ENCODE peak calls at places on chromosomes 13 and 19, in five cellular contexts. One of them, this sample, is unnamed.

GRCh38 chr19:2627319-2627829 is 75.1 kb downstream of the GNG7 start:
- DNase-seq in activated CD4-positive, CD25-positive, alpha-beta regulatory T cell: no peak
- DNase-seq in stimulated activated CD4-positive, alpha-beta T cell treated with anti-CD3 and anti-CD28 coated beads, Interleukin-15, amount 100 ng/mL, for 1 hour: no peak
- DNase-seq in NCI-H524: no peak
- DNase-seq in NAMALWA: peak
- DNase-seq in this sample: no peak

GRCh38 chr13:110138700-110139036 is 168.3 kb downstream of the COL4A1 start:
- DNase-seq in activated CD4-positive, CD25-positive, alpha-beta regulatory T cell: no peak
- DNase-seq in stimulated activated CD4-positive, alpha-beta T cell treated with anti-CD3 and anti-CD28 coated beads, Interleukin-15, amount 100 ng/mL, for 1 hour: no peak
- DNase-seq in NCI-H524: no peak
- DNase-seq in NAMALWA: no peak
- DNase-seq in this sample: no peak

GRCh38 chr13:24176351-24177101 is 16.0 kb downstream of the SPATA13 start:
- DNase-seq in activated CD4-positive, CD25-positive, alpha-beta regulatory T cell: no peak
- DNase-seq in stimulated activated CD4-positive, alpha-beta T cell treated with anti-CD3 and anti-CD28 coated beads, Interleukin-15, amount 100 ng/mL, for 1 hour: no peak
- DNase-seq in NCI-H524: no peak
- DNase-seq in NAMALWA: no peak
- DNase-seq in this sample: no peak

GRCh38 chr13:27824121-27824520 is 31.8 kb downstream of the GSX1 start:
- DNase-seq in activated CD4-positive, CD25-positive, alpha-beta regulatory T cell: no peak
- DNase-seq in stimulated activated CD4-positive, alpha-beta T cell treated with anti-CD3 and anti-CD28 coated beads, Interleukin-15, amount 100 ng/mL, for 1 hour: no peak
- DNase-seq in NCI-H524: no peak
- DNase-seq in NAMALWA: no peak
- DNase-seq in this sample: no peak

GRCh38 chr13:106372199-106373160 is 163.0 kb downstream of the EFNB2 start:
- DNase-seq in activated CD4-positive, CD25-positive, alpha-beta regulatory T cell: no peak
- DNase-seq in stimulated activated CD4-positive, alpha-beta T cell treated with anti-CD3 and anti-CD28 coated beads, Interleukin-15, amount 100 ng/mL, for 1 hour: no peak
- DNase-seq in NCI-H524: peak
- DNase-seq in NAMALWA: no peak
- DNase-seq in this sample: no peak

GRCh38 chr13:77595166-77595810 is 59.8 kb downstream of the SCEL start:
- DNase-seq in activated CD4-positive, CD25-positive, alpha-beta regulatory T cell: no peak
- DNase-seq in stimulated activated CD4-positive, alpha-beta T cell treated with anti-CD3 and anti-CD28 coated beads, Interleukin-15, amount 100 ng/mL, for 1 hour: no peak
- DNase-seq in NCI-H524: peak
- DNase-seq in NAMALWA: no peak
- DNase-seq in this sample: no peak

GRCh38 chr13:59392328-59392727 is 771.4 kb downstream of the DIAPH3 start:
- DNase-seq in activated CD4-positive, CD25-positive, alpha-beta regulatory T cell: no peak
- DNase-seq in stimulated activated CD4-positive, alpha-beta T cell treated with anti-CD3 and anti-CD28 coated beads, Interleukin-15, amount 100 ng/mL, for 1 hour: no peak
- DNase-seq in NCI-H524: no peak
- DNase-seq in NAMALWA: no peak
- DNase-seq in this sample: no peak

GRCh38 chr19:1360818-1361461 is 22.8 kb upstream of the NDUFS7 start:
- DNase-seq in activated CD4-positive, CD25-positive, alpha-beta regulatory T cell: no peak
- DNase-seq in stimulated activated CD4-positive, alpha-beta T cell treated with anti-CD3 and anti-CD28 coated beads, Interleukin-15, amount 100 ng/mL, for 1 hour: no peak
- DNase-seq in NCI-H524: no peak
- DNase-seq in NAMALWA: no peak
- DNase-seq in this sample: no peak

GRCh38 chr19:18814063-18814462 is 17.7 kb upstream of the UPF1 start:
- DNase-seq in activated CD4-positive, CD25-positive, alpha-beta regulatory T cell: no peak
- DNase-seq in stimulated activated CD4-positive, alpha-beta T cell treated with anti-CD3 and anti-CD28 coated beads, Interleukin-15, amount 100 ng/mL, for 1 hour: no peak
- DNase-seq in NCI-H524: peak
- DNase-seq in NAMALWA: no peak
- DNase-seq in this sample: no peak

GRCh38 chr13:99911965-99912566 is 59.5 kb downstream of the ZIC5 start:
- DNase-seq in activated CD4-positive, CD25-positive, alpha-beta regulatory T cell: no peak
- DNase-seq in stimulated activated CD4-positive, alpha-beta T cell treated with anti-CD3 and anti-CD28 coated beads, Interleukin-15, amount 100 ng/mL, for 1 hour: no peak
- DNase-seq in NCI-H524: no peak
- DNase-seq in NAMALWA: no peak
- DNase-seq in this sample: no peak

GRCh38 chr13:23736541-23736940 is 152.7 kb downstream of the MIPEP start:
- DNase-seq in activated CD4-positive, CD25-positive, alpha-beta regulatory T cell: no peak
- DNase-seq in stimulated activated CD4-positive, alpha-beta T cell treated with anti-CD3 and anti-CD28 coated beads, Interleukin-15, amount 100 ng/mL, for 1 hour: no peak
- DNase-seq in NCI-H524: no peak
- DNase-seq in NAMALWA: no peak
- DNase-seq in this sample: no peak

GRCh38 chr19:40989453-40989852 is 1.6 kb upstream of the CYP2B6 start:
- DNase-seq in activated CD4-positive, CD25-positive, alpha-beta regulatory T cell: no peak
- DNase-seq in stimulated activated CD4-positive, alpha-beta T cell treated with anti-CD3 and anti-CD28 coated beads, Interleukin-15, amount 100 ng/mL, for 1 hour: no peak
- DNase-seq in NCI-H524: no peak
- DNase-seq in NAMALWA: no peak
- DNase-seq in this sample: no peak

GRCh38 chr19:56312787-56313343 is 1.8 kb downstream of the ZSCAN5A start:
- DNase-seq in activated CD4-positive, CD25-positive, alpha-beta regulatory T cell: no peak
- DNase-seq in stimulated activated CD4-positive, alpha-beta T cell treated with anti-CD3 and anti-CD28 coated beads, Interleukin-15, amount 100 ng/mL, for 1 hour: no peak
- DNase-seq in NCI-H524: no peak
- DNase-seq in NAMALWA: no peak
- DNase-seq in this sample: no peak

GRCh38 chr13:95628488-95628887 is 16.0 kb downstream of the DZIP1 start:
- DNase-seq in activated CD4-positive, CD25-positive, alpha-beta regulatory T cell: no peak
- DNase-seq in stimulated activated CD4-positive, alpha-beta T cell treated with anti-CD3 and anti-CD28 coated beads, Interleukin-15, amount 100 ng/mL, for 1 hour: no peak
- DNase-seq in NCI-H524: no peak
- DNase-seq in NAMALWA: no peak
- DNase-seq in this sample: no peak

GRCh38 chr19:2034729-2035589 is 16.1 kb downstream of the MKNK2 start:
- DNase-seq in activated CD4-positive, CD25-positive, alpha-beta regulatory T cell: no peak
- DNase-seq in stimulated activated CD4-positive, alpha-beta T cell treated with anti-CD3 and anti-CD28 coated beads, Interleukin-15, amount 100 ng/mL, for 1 hour: peak
- DNase-seq in NCI-H524: no peak
- DNase-seq in NAMALWA: peak
- DNase-seq in this sample: peak

GRCh38 chr13:77239312-77239711 is 87.6 kb downstream of the MYCBP2 start:
- DNase-seq in activated CD4-positive, CD25-positive, alpha-beta regulatory T cell: no peak
- DNase-seq in stimulated activated CD4-positive, alpha-beta T cell treated with anti-CD3 and anti-CD28 coated beads, Interleukin-15, amount 100 ng/mL, for 1 hour: no peak
- DNase-seq in NCI-H524: no peak
- DNase-seq in NAMALWA: no peak
- DNase-seq in this sample: no peak

GRCh38 chr13:109412232-109412935 is 374.0 kb downstream of the IRS2 start:
- DNase-seq in activated CD4-positive, CD25-positive, alpha-beta regulatory T cell: no peak
- DNase-seq in stimulated activated CD4-positive, alpha-beta T cell treated with anti-CD3 and anti-CD28 coated beads, Interleukin-15, amount 100 ng/mL, for 1 hour: no peak
- DNase-seq in NCI-H524: peak
- DNase-seq in NAMALWA: no peak
- DNase-seq in this sample: no peak

GRCh38 chr19:55339225-55340143 is at the start of gene KMT5C:
- DNase-seq in activated CD4-positive, CD25-positive, alpha-beta regulatory T cell: peak
- DNase-seq in stimulated activated CD4-positive, alpha-beta T cell treated with anti-CD3 and anti-CD28 coated beads, Interleukin-15, amount 100 ng/mL, for 1 hour: peak
- DNase-seq in NCI-H524: peak
- DNase-seq in NAMALWA: peak
- DNase-seq in this sample: peak

GRCh38 chr13:112783135-112783945 is 93.5 kb downstream of the ATP11A start:
- DNase-seq in activated CD4-positive, CD25-positive, alpha-beta regulatory T cell: no peak
- DNase-seq in stimulated activated CD4-positive, alpha-beta T cell treated with anti-CD3 and anti-CD28 coated beads, Interleukin-15, amount 100 ng/mL, for 1 hour: no peak
- DNase-seq in NCI-H524: no peak
- DNase-seq in NAMALWA: no peak
- DNase-seq in this sample: no peak

GRCh38 chr19:35117017-35117570 is 1.5 kb downstream of the FXYD3 start:
- DNase-seq in activated CD4-positive, CD25-positive, alpha-beta regulatory T cell: no peak
- DNase-seq in stimulated activated CD4-positive, alpha-beta T cell treated with anti-CD3 and anti-CD28 coated beads, Interleukin-15, amount 100 ng/mL, for 1 hour: no peak
- DNase-seq in NCI-H524: peak
- DNase-seq in NAMALWA: no peak
- DNase-seq in this sample: no peak

GRCh38 chr13:33204130-33204927 is 81.2 kb downstream of the STARD13 start:
- DNase-seq in activated CD4-positive, CD25-positive, alpha-beta regulatory T cell: no peak
- DNase-seq in stimulated activated CD4-positive, alpha-beta T cell treated with anti-CD3 and anti-CD28 coated beads, Interleukin-15, amount 100 ng/mL, for 1 hour: no peak
- DNase-seq in NCI-H524: peak
- DNase-seq in NAMALWA: no peak
- DNase-seq in this sample: no peak

GRCh38 chr19:41882568-41883462 is at the start of gene ARHGEF1:
- DNase-seq in activated CD4-positive, CD25-positive, alpha-beta regulatory T cell: peak
- DNase-seq in stimulated activated CD4-positive, alpha-beta T cell treated with anti-CD3 and anti-CD28 coated beads, Interleukin-15, amount 100 ng/mL, for 1 hour: no peak
- DNase-seq in NCI-H524: no peak
- DNase-seq in NAMALWA: peak
- DNase-seq in this sample: no peak

GRCh38 chr13:79966039-79966438 is 374.9 kb downstream of the SPRY2 start:
- DNase-seq in activated CD4-positive, CD25-positive, alpha-beta regulatory T cell: no peak
- DNase-seq in stimulated activated CD4-positive, alpha-beta T cell treated with anti-CD3 and anti-CD28 coated beads, Interleukin-15, amount 100 ng/mL, for 1 hour: no peak
- DNase-seq in NCI-H524: no peak
- DNase-seq in NAMALWA: no peak
- DNase-seq in this sample: no peak

GRCh38 chr13:64087624-64088023 is 2672.0 kb upstream of the PCDH20 start:
- DNase-seq in activated CD4-positive, CD25-positive, alpha-beta regulatory T cell: no peak
- DNase-seq in stimulated activated CD4-positive, alpha-beta T cell treated with anti-CD3 and anti-CD28 coated beads, Interleukin-15, amount 100 ng/mL, for 1 hour: no peak
- DNase-seq in NCI-H524: no peak
- DNase-seq in NAMALWA: no peak
- DNase-seq in this sample: no peak

GRCh38 chr19:38089440-38089839 is 134.6 kb downstream of the DPF1 start:
- DNase-seq in activated CD4-positive, CD25-positive, alpha-beta regulatory T cell: no peak
- DNase-seq in stimulated activated CD4-positive, alpha-beta T cell treated with anti-CD3 and anti-CD28 coated beads, Interleukin-15, amount 100 ng/mL, for 1 hour: no peak
- DNase-seq in NCI-H524: no peak
- DNase-seq in NAMALWA: no peak
- DNase-seq in this sample: no peak

GRCh38 chr13:68927387-68928026 is 1180.1 kb upstream of the ATXN8OS start:
- DNase-seq in activated CD4-positive, CD25-positive, alpha-beta regulatory T cell: no peak
- DNase-seq in stimulated activated CD4-positive, alpha-beta T cell treated with anti-CD3 and anti-CD28 coated beads, Interleukin-15, amount 100 ng/mL, for 1 hour: no peak
- DNase-seq in NCI-H524: peak
- DNase-seq in NAMALWA: peak
- DNase-seq in this sample: no peak

GRCh38 chr19:3606690-3607289 is at the start of gene TBXA2R:
- DNase-seq in activated CD4-positive, CD25-positive, alpha-beta regulatory T cell: peak
- DNase-seq in stimulated activated CD4-positive, alpha-beta T cell treated with anti-CD3 and anti-CD28 coated beads, Interleukin-15, amount 100 ng/mL, for 1 hour: peak
- DNase-seq in NCI-H524: peak
- DNase-seq in NAMALWA: peak
- DNase-seq in this sample: no peak

GRCh38 chr13:45796421-45796960 is 55.1 kb downstream of the SIAH3 start:
- DNase-seq in activated CD4-positive, CD25-positive, alpha-beta regulatory T cell: no peak
- DNase-seq in stimulated activated CD4-positive, alpha-beta T cell treated with anti-CD3 and anti-CD28 coated beads, Interleukin-15, amount 100 ng/mL, for 1 hour: no peak
- DNase-seq in NCI-H524: peak
- DNase-seq in NAMALWA: no peak
- DNase-seq in this sample: no peak

GRCh38 chr19:3725640-3726310 is 17.6 kb downstream of the TJP3 start:
- DNase-seq in activated CD4-positive, CD25-positive, alpha-beta regulatory T cell: no peak
- DNase-seq in stimulated activated CD4-positive, alpha-beta T cell treated with anti-CD3 and anti-CD28 coated beads, Interleukin-15, amount 100 ng/mL, for 1 hour: no peak
- DNase-seq in NCI-H524: peak
- DNase-seq in NAMALWA: no peak
- DNase-seq in this sample: no peak

GRCh38 chr19:1618157-1619093 is 13.2 kb upstream of the UQCR11 start:
- DNase-seq in activated CD4-positive, CD25-positive, alpha-beta regulatory T cell: no peak
- DNase-seq in stimulated activated CD4-positive, alpha-beta T cell treated with anti-CD3 and anti-CD28 coated beads, Interleukin-15, amount 100 ng/mL, for 1 hour: no peak
- DNase-seq in NCI-H524: peak
- DNase-seq in NAMALWA: peak
- DNase-seq in this sample: no peak

GRCh38 chr13:110475117-110475516 is 86.4 kb downstream of the RAB20 start:
- DNase-seq in activated CD4-positive, CD25-positive, alpha-beta regulatory T cell: no peak
- DNase-seq in stimulated activated CD4-positive, alpha-beta T cell treated with anti-CD3 and anti-CD28 coated beads, Interleukin-15, amount 100 ng/mL, for 1 hour: no peak
- DNase-seq in NCI-H524: no peak
- DNase-seq in NAMALWA: no peak
- DNase-seq in this sample: no peak

GRCh38 chr13:50924025-50924424 is 14.4 kb downstream of the RNASEH2B start:
- DNase-seq in activated CD4-positive, CD25-positive, alpha-beta regulatory T cell: no peak
- DNase-seq in stimulated activated CD4-positive, alpha-beta T cell treated with anti-CD3 and anti-CD28 coated beads, Interleukin-15, amount 100 ng/mL, for 1 hour: no peak
- DNase-seq in NCI-H524: no peak
- DNase-seq in NAMALWA: no peak
- DNase-seq in this sample: no peak

GRCh38 chr13:21458816-21459701 is at the start of gene ZDHHC20:
- DNase-seq in activated CD4-positive, CD25-positive, alpha-beta regulatory T cell: peak
- DNase-seq in stimulated activated CD4-positive, alpha-beta T cell treated with anti-CD3 and anti-CD28 coated beads, Interleukin-15, amount 100 ng/mL, for 1 hour: peak
- DNase-seq in NCI-H524: peak
- DNase-seq in NAMALWA: peak
- DNase-seq in this sample: peak

GRCh38 chr19:49155005-49155826 is at the start of gene HRC:
- DNase-seq in activated CD4-positive, CD25-positive, alpha-beta regulatory T cell: no peak
- DNase-seq in stimulated activated CD4-positive, alpha-beta T cell treated with anti-CD3 and anti-CD28 coated beads, Interleukin-15, amount 100 ng/mL, for 1 hour: no peak
- DNase-seq in NCI-H524: no peak
- DNase-seq in NAMALWA: no peak
- DNase-seq in this sample: no peak

GRCh38 chr19:342801-343421 is 1.7 kb downstream of the MIER2 start:
- DNase-seq in activated CD4-positive, CD25-positive, alpha-beta regulatory T cell: no peak
- DNase-seq in stimulated activated CD4-positive, alpha-beta T cell treated with anti-CD3 and anti-CD28 coated beads, Interleukin-15, amount 100 ng/mL, for 1 hour: no peak
- DNase-seq in NCI-H524: no peak
- DNase-seq in NAMALWA: no peak
- DNase-seq in this sample: no peak

GRCh38 chr13:99370476-99371272 is 63.5 kb upstream of the GPR183 start:
- DNase-seq in activated CD4-positive, CD25-positive, alpha-beta regulatory T cell: no peak
- DNase-seq in stimulated activated CD4-positive, alpha-beta T cell treated with anti-CD3 and anti-CD28 coated beads, Interleukin-15, amount 100 ng/mL, for 1 hour: no peak
- DNase-seq in NCI-H524: peak
- DNase-seq in NAMALWA: no peak
- DNase-seq in this sample: no peak

GRCh38 chr19:13163609-13164364 is 13.6 kb downstream of the IER2 start:
- DNase-seq in activated CD4-positive, CD25-positive, alpha-beta regulatory T cell: no peak
- DNase-seq in stimulated activated CD4-positive, alpha-beta T cell treated with anti-CD3 and anti-CD28 coated beads, Interleukin-15, amount 100 ng/mL, for 1 hour: no peak
- DNase-seq in NCI-H524: peak
- DNase-seq in NAMALWA: peak
- DNase-seq in this sample: no peak